ENCODE peak calls at places on chromosomes 2 and 18, in ten cellular contexts. X is fibroblast of mammary gland; D is endothelial cell; L is cerebellar cortex; B is activated CD8-positive, alpha-beta memory T cell treated with anti-CD3 and anti-CD28 coated beads for 48 hours; I is NCI-H345; O is pons; Q is tibial nerve; Y is activated CD8-positive, alpha-beta T cell treated with anti-CD3 and anti-CD28 coated beads for 36 hours; H is left ventricle myocardium inferior. J is an unnamed sample.

GRCh38 chr2:169393068-169393590 is 30.8 kb upstream of the LRP2 start:
- DNase-seq in H (no peak), I (no peak), Q (no peak), D (no peak), L (no peak), O (no peak), B (no peak), Y (peak), X (no peak), J (no peak)

GRCh38 chr2:13537771-13538349 is 821.1 kb downstream of the TRIB2 start:
- DNase-seq in Y (no peak), H (no peak), O (no peak), B (no peak), Q (no peak), L (no peak), X (no peak), D (no peak), I (no peak), J (no peak)

GRCh38 chr2:241272722-241273551 is 42.5 kb downstream of the HDLBP start:
- DNase-seq in I (peak), X (peak), D (peak), H (peak), L (peak), Q (peak), Y (peak), O (peak), B (peak), J (peak)

GRCh38 chr18:12308386-12309100 is 502 bp downstream of the TUBB6 start:
- DNase-seq in D (peak), I (no peak), B (no peak), O (no peak), L (no peak), H (peak), X (peak), Q (peak), Y (peak), J (peak)

GRCh38 chr2:232372231-232373208 is 6.0 kb upstream of the ALPP start:
- DNase-seq in Q (no peak), L (no peak), X (peak), O (no peak), Y (no peak), D (no peak), B (no peak), H (no peak), I (no peak), J (no peak)

GRCh38 chr2:22904126-22904684 is 480.8 kb upstream of the KLHL29 start:
- DNase-seq in B (peak), Y (peak), H (peak), I (no peak), O (peak), L (peak), D (peak), X (peak), Q (no peak), J (no peak)

GRCh38 chr2:67773876-67774275 is 288.9 kb downstream of the C1D start:
- DNase-seq in X (no peak), D (no peak), O (no peak), Q (no peak), L (no peak), B (no peak), I (no peak), H (no peak), Y (no peak), J (no peak)

GRCh38 chr2:112257575-112257974 is 2.7 kb upstream of the ZC3H8 start:
- DNase-seq in Q (no peak), B (no peak), Y (no peak), H (no peak), D (no peak), O (no peak), I (no peak), L (no peak), X (peak), J (no peak)

GRCh38 chr2:11346129-11346528 is 1.7 kb upstream of the ROCK2 start:
- DNase-seq in I (no peak), D (no peak), H (no peak), B (no peak), X (no peak), O (no peak), Y (no peak), L (no peak), Q (no peak), J (no peak)

GRCh38 chr2:5020451-5020850 is 671.7 kb upstream of the SOX11 start:
- DNase-seq in H (no peak), X (no peak), Y (no peak), L (no peak), B (no peak), I (no peak), Q (no peak), D (no peak), O (no peak), J (no peak)

GRCh38 chr2:120346667-120347358 is 877 bp downstream of the INHBB start:
- DNase-seq in B (no peak), Y (peak), Q (no peak), I (peak), D (no peak), H (no peak), X (peak), O (no peak), L (no peak), J (no peak)